ENCODE peak calls at places on chromosomes 5 and 9, in seven cellular contexts. I, P, W, O, U, A and N are unnamed samples.

GRCh38 chr5:56729488-56729887 is 85.9 kb upstream of the MAP3K1 start:
- DNase-seq in I (no peak), P (no peak), W (no peak), O (no peak), U (no peak), A (no peak), N (no peak)

GRCh38 chr5:154487541-154487940 is 9.5 kb upstream of the HAND1 start:
- DNase-seq in I (no peak), P (no peak), W (no peak), O (no peak), U (no peak), A (no peak), N (no peak)

GRCh38 chr5:88765798-88766197 is 117.2 kb downstream of the MEF2C start:
- DNase-seq in I (no peak), P (no peak), W (no peak), O (no peak), U (no peak), A (no peak), N (no peak)

GRCh38 chr5:138542120-138542955 is 698 bp downstream of the ETF1 start:
- DNase-seq in I (no peak), P (peak; percentile 2), W (no peak), O (no peak), U (peak; percentile 26), A (no peak), N (no peak)

GRCh38 chr5:110040178-110040577 is 350.5 kb downstream of the MAN2A1 start:
- DNase-seq in I (no peak), P (no peak), W (no peak), O (no peak), U (no peak), A (no peak), N (no peak)

GRCh38 chr5:96614110-96614691 is 48.0 kb upstream of the CAST start:
- DNase-seq in I (peak; percentile 77), P (peak; percentile 38), W (peak; percentile 88), O (peak; percentile 93), U (peak; percentile 51), A (peak; percentile 48), N (no peak)

GRCh38 chr9:129432671-129433154 is 188.2 kb downstream of the C9orf50 start:
- DNase-seq in I (no peak), P (no peak), W (no peak), O (no peak), U (no peak), A (no peak), N (no peak)

GRCh38 chr5:92518318-92518913 is 1062.6 kb downstream of the NR2F1-AS1 start:
- DNase-seq in I (peak; percentile 18), P (no peak), W (no peak), O (peak; percentile 40), U (peak; percentile 5), A (peak; percentile 30), N (no peak)

GRCh38 chr9:100602302-100602930 is 24.5 kb downstream of the CAVIN4 start:
- DNase-seq in I (peak; percentile 24), P (no peak), W (peak; percentile 24), O (peak; percentile 52), U (peak; percentile 76), A (no peak), N (no peak)

GRCh38 chr5:73405691-73406090 is 42.9 kb downstream of the FOXD1 start:
- DNase-seq in I (no peak), P (no peak), W (no peak), O (no peak), U (no peak), A (no peak), N (no peak)

GRCh38 chr9:138020795-138021182 is 143.2 kb downstream of the CACNA1B start:
- DNase-seq in I (no peak), P (no peak), W (no peak), O (no peak), U (no peak), A (no peak), N (no peak)

GRCh38 chr5:75706775-75707174 is 10.5 kb downstream of the POC5 start:
- DNase-seq in I (no peak), P (no peak), W (no peak), O (no peak), U (no peak), A (no peak), N (no peak)

GRCh38 chr9:74117731-74118130 is 379.4 kb upstream of the RORB start:
- DNase-seq in I (no peak), P (no peak), W (no peak), O (peak; percentile 25), U (no peak), A (no peak), N (no peak)

GRCh38 chr9:97740848-97741821 is 44.0 kb upstream of the XPA start:
- DNase-seq in I (peak; percentile 65), P (peak; percentile 64), W (no peak), O (peak; percentile 81), U (peak; percentile 87), A (peak; percentile 71), N (peak; percentile 19)

GRCh38 chr9:96344458-96345180 is 38.9 kb downstream of the SLC35D2 start:
- DNase-seq in I (peak; percentile 85), P (no peak), W (peak; percentile 78), O (peak; percentile 91), U (peak; percentile 41), A (peak; percentile 45), N (peak; percentile 41)

GRCh38 chr5:162641142-162641813 is 573.7 kb downstream of the GABRG2 start:
- DNase-seq in I (no peak), P (no peak), W (no peak), O (no peak), U (no peak), A (no peak), N (no peak)

GRCh38 chr5:163789870-163790269 is 284.5 kb downstream of the MAT2B start:
- DNase-seq in I (peak; percentile 4), P (no peak), W (no peak), O (no peak), U (no peak), A (no peak), N (no peak)

GRCh38 chr9:4366649-4367330 is 66.9 kb upstream of the GLIS3 start:
- DNase-seq in I (peak; percentile 36), P (peak; percentile 33), W (peak; percentile 25), O (peak; percentile 81), U (peak; percentile 66), A (peak; percentile 26), N (peak; percentile 78)

GRCh38 chr5:42636425-42636824 is 120.2 kb upstream of the CCDC152 start:
- DNase-seq in I (no peak), P (no peak), W (no peak), O (no peak), U (no peak), A (no peak), N (no peak)

GRCh38 chr9:136661641-136662325 is 933 bp upstream of the EGFL7 start:
- DNase-seq in I (no peak), P (no peak), W (no peak), O (no peak), U (no peak), A (no peak), N (no peak)

GRCh38 chr9:112439171-112439570 is 47.5 kb upstream of the KIAA1958 start:
- DNase-seq in I (no peak), P (no peak), W (no peak), O (no peak), U (no peak), A (no peak), N (no peak)

GRCh38 chr5:176361437-176362097 is at the start of gene KIAA1191:
- DNase-seq in I (peak; percentile 91), P (no peak), W (peak; percentile 79), O (peak; percentile 94), U (peak; percentile 89), A (peak; percentile 90), N (peak; percentile 89)

GRCh38 chr9:127562841-127563523 is 49.1 kb upstream of the STXBP1 start:
- DNase-seq in I (peak; percentile 79), P (no peak), W (no peak), O (peak; percentile 84), U (peak; percentile 41), A (no peak), N (no peak)

GRCh38 chr5:176624916-176625315 is 5.4 kb downstream of the SNCB start:
- DNase-seq in I (no peak), P (no peak), W (no peak), O (no peak), U (no peak), A (no peak), N (no peak)

GRCh38 chr5:154444559-154445421 is 1.0 kb upstream of the SAP30L start:
- DNase-seq in I (peak; percentile 34), P (no peak), W (no peak), O (peak; percentile 25), U (peak; percentile 53), A (peak; percentile 32), N (peak; percentile 33)

GRCh38 chr5:147093138-147093537 is 141.7 kb upstream of the STK32A start:
- DNase-seq in I (no peak), P (no peak), W (no peak), O (peak; percentile 8), U (no peak), A (no peak), N (no peak)

GRCh38 chr9:131167936-131168335 is 42.5 kb downstream of the NUP214 start:
- DNase-seq in I (no peak), P (no peak), W (no peak), O (no peak), U (no peak), A (no peak), N (no peak)

GRCh38 chr9:22279621-22280020 is 167.0 kb upstream of the DMRTA1 start:
- DNase-seq in I (no peak), P (no peak), W (no peak), O (no peak), U (no peak), A (no peak), N (no peak)

GRCh38 chr9:118318770-118319443 is 614.7 kb downstream of the TLR4 start:
- DNase-seq in I (no peak), P (no peak), W (no peak), O (no peak), U (no peak), A (no peak), N (no peak)

GRCh38 chr5:160296496-160296895 is 15.9 kb downstream of the CCNJL start:
- DNase-seq in I (no peak), P (no peak), W (no peak), O (no peak), U (no peak), A (no peak), N (no peak)

GRCh38 chr9:109506097-109506712 is 8.1 kb upstream of the PTPN3 start:
- DNase-seq in I (no peak), P (no peak), W (no peak), O (no peak), U (no peak), A (peak; percentile 59), N (no peak)

GRCh38 chr5:146633273-146633672 is 117.3 kb upstream of the GPR151 start:
- DNase-seq in I (no peak), P (no peak), W (no peak), O (no peak), U (no peak), A (peak; percentile 18), N (no peak)

GRCh38 chr9:76369583-76369982 is 24.6 kb downstream of the RFK start:
- DNase-seq in I (no peak), P (no peak), W (no peak), O (peak; percentile 75), U (peak; percentile 14), A (no peak), N (no peak)